ENCODE peak calls at places on chromosomes 13 and 19, in eight cellular contexts. R, H, Z, J, C, K, X and F are unnamed samples.
A peak's percentile ranks its signal among the peaks of the same experiment; 100 is the strongest.

GRCh38 chr19:16442386-16443276 is 29.1 kb downstream of the EPS15L1 start:
- DNase-seq in R (no peak), H (no peak), Z (no peak), J (peak; percentile 49), C (no peak), K (no peak), X (peak; percentile 45), F (no peak)

GRCh38 chr13:45564108-45564507 is 51.4 kb downstream of the ERICH6B start:
- DNase-seq in R (peak; percentile 21), H (peak; percentile 70), Z (no peak), J (peak; percentile 56), C (no peak), K (no peak), X (no peak), F (peak; percentile 45)

GRCh38 chr19:9406798-9407352 is 28.5 kb downstream of the ZNF266 start:
- DNase-seq in R (no peak), H (no peak), Z (peak; percentile 65), J (no peak), C (peak; percentile 83), K (peak; percentile 33), X (peak; percentile 84), F (peak; percentile 88)

GRCh38 chr13:45445053-45445452 is 19.7 kb upstream of the COG3 start:
- DNase-seq in R (no peak), H (no peak), Z (no peak), J (no peak), C (no peak), K (no peak), X (no peak), F (no peak)

GRCh38 chr19:11506101-11506555 is 489 bp upstream of the ZNF653 start:
- DNase-seq in R (no peak), H (no peak), Z (no peak), J (no peak), C (no peak), K (no peak), X (peak; percentile 25), F (no peak)

GRCh38 chr19:50008532-50008931 is 16.6 kb downstream of the VRK3 start:
- DNase-seq in R (peak; percentile 66), H (no peak), Z (no peak), J (no peak), C (no peak), K (no peak), X (no peak), F (peak; percentile 49)

GRCh38 chr13:98584668-98585397 is 7.9 kb upstream of the STK24 start:
- DNase-seq in R (no peak), H (no peak), Z (no peak), J (no peak), C (no peak), K (no peak), X (no peak), F (peak; percentile 58)

GRCh38 chr19:45200614-45201013 is 22.0 kb downstream of the BLOC1S3 start:
- DNase-seq in R (peak; percentile 75), H (peak; percentile 76), Z (no peak), J (no peak), C (no peak), K (no peak), X (no peak), F (no peak)

GRCh38 chr13:61954092-61954491 is 538.4 kb upstream of the PCDH20 start:
- DNase-seq in R (peak; percentile 59), H (peak; percentile 18), Z (no peak), J (peak; percentile 19), C (no peak), K (no peak), X (no peak), F (peak; percentile 67)

GRCh38 chr19:16227837-16228636 is 30.3 kb downstream of the AP1M1 start:
- DNase-seq in R (no peak), H (no peak), Z (no peak), J (no peak), C (no peak), K (no peak), X (no peak), F (no peak)

GRCh38 chr19:35055715-35056179 is 14.2 kb downstream of the HPN start:
- DNase-seq in R (peak; percentile 93), H (no peak), Z (no peak), J (peak; percentile 47), C (no peak), K (no peak), X (no peak), F (no peak)

GRCh38 chr19:6125571-6125989 is 9.9 kb upstream of the ACSBG2 start:
- DNase-seq in R (peak; percentile 88), H (peak; percentile 78), Z (peak; percentile 54), J (peak; percentile 83), C (no peak), K (no peak), X (peak; percentile 55), F (peak; percentile 86)

GRCh38 chr13:100490692-100491091 is 97.9 kb downstream of the GGACT start:
- DNase-seq in R (peak; percentile 89), H (no peak), Z (no peak), J (no peak), C (no peak), K (no peak), X (no peak), F (no peak)

GRCh38 chr19:6416658-6417405 is 7.8 kb downstream of the KHSRP start:
- DNase-seq in R (no peak), H (no peak), Z (no peak), J (no peak), C (no peak), K (no peak), X (no peak), F (no peak)

GRCh38 chr19:15014579-15014978 is 34.7 kb upstream of the CASP14 start:
- DNase-seq in R (peak; percentile 1), H (no peak), Z (no peak), J (no peak), C (no peak), K (no peak), X (no peak), F (peak; percentile 13)

GRCh38 chr13:50893211-50893852 is 16.3 kb upstream of the RNASEH2B start:
- DNase-seq in R (no peak), H (peak; percentile 63), Z (no peak), J (no peak), C (no peak), K (no peak), X (no peak), F (peak; percentile 10)

GRCh38 chr13:85255978-85256377 is 543.2 kb downstream of the SLITRK6 start:
- DNase-seq in R (no peak), H (no peak), Z (no peak), J (no peak), C (no peak), K (no peak), X (no peak), F (peak; percentile 65)

GRCh38 chr13:29830000-29830399 is 20.4 kb downstream of the UBL3 start:
- DNase-seq in R (no peak), H (no peak), Z (no peak), J (no peak), C (no peak), K (no peak), X (no peak), F (no peak)

GRCh38 chr13:79043208-79043607 is 362.8 kb downstream of the RBM26 start:
- DNase-seq in R (no peak), H (no peak), Z (no peak), J (no peak), C (no peak), K (no peak), X (no peak), F (no peak)

GRCh38 chr13:40564342-40564997 is 102.0 kb downstream of the FOXO1 start:
- DNase-seq in R (no peak), H (no peak), Z (no peak), J (no peak), C (no peak), K (no peak), X (no peak), F (no peak)

GRCh38 chr13:114161028-114161556 is 18.0 kb upstream of the CFAP97D2 start:
- DNase-seq in R (no peak), H (no peak), Z (no peak), J (no peak), C (no peak), K (no peak), X (no peak), F (no peak)

DNA sequence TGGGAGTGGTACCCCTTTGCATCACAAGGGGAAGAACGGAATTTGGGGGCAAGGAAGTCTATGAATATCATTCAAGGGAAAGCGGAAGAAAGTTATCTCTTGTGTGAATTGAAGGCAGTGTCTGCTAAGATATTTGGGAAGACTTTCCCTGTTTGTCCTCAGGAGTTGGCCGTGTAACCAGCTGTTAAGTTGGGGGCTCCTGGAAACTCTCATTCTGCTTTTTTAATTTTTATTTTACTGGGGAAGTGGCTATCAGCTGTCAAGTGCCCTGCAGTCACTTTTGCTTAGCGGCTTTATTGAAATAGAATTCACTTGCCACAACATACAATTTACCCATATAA is 2.9 kb downstream of the UPF1 start:
- DNase-seq in R (no peak), H (no peak), Z (no peak), J (no peak), C (no peak), K (no peak), X (no peak), F (no peak)
- H3K4me1 ChIP-seq in R (peaks cover 4% of the 10 kb centered on the region), H (peaks cover 21% of the 10 kb centered on the region), Z (peaks cover 12% of the 10 kb centered on the region), J (peaks cover 21% of the 10 kb centered on the region), C (peaks cover 20% of the 10 kb centered on the region), K (peaks cover 9% of the 10 kb centered on the region), X (peaks cover 53% of the 10 kb centered on the region), F (peaks cover 12% of the 10 kb centered on the region)

GRCh38 chr19:2084993-2085720 is 11.0 kb downstream of the MOB3A start:
- DNase-seq in R (no peak), H (peak; percentile 76), Z (no peak), J (no peak), C (no peak), K (no peak), X (peak; percentile 72), F (peak; percentile 55)
- H3K4me1 ChIP-seq in R (peaks cover 2% of the 10 kb centered on the region), H (peaks cover 44% of the 10 kb centered on the region), Z (no peaks in the 10 kb centered on the region), J (peaks cover 4% of the 10 kb centered on the region), C (no peaks in the 10 kb centered on the region), K (peaks cover 8% of the 10 kb centered on the region), X (peaks cover 37% of the 10 kb centered on the region), F (peaks cover 13% of the 10 kb centered on the region)

DNA sequence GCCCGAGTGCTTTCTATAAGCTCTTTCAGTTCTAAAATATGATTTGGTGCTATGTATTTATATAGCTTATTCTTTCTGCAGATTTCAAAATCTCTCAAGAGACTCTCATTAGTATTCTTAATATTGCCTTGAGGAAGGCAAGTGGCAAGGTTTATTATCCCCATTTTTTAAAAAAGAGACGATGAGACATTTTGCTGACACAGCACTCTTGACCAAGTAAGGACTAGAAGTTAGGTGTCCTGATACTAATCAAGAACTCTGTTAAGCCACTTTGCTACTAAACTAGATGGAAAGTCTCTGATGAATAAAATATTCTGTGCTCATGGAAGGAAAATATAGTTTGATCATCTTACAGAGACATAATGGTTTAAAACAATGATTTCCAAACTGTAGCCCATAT is 164.7 kb downstream of the MZT1 start:
- DNase-seq in R (no peak), H (no peak), Z (no peak), J (no peak), C (no peak), K (no peak), X (no peak), F (no peak)
- H3K4me1 ChIP-seq in R (no peaks in the 10 kb centered on the region), H (no peaks in the 10 kb centered on the region), Z (no peaks in the 10 kb centered on the region), J (no peaks in the 10 kb centered on the region), C (no peaks in the 10 kb centered on the region), K (no peaks in the 10 kb centered on the region), X (no peaks in the 10 kb centered on the region), F (no peaks in the 10 kb centered on the region)

DNA sequence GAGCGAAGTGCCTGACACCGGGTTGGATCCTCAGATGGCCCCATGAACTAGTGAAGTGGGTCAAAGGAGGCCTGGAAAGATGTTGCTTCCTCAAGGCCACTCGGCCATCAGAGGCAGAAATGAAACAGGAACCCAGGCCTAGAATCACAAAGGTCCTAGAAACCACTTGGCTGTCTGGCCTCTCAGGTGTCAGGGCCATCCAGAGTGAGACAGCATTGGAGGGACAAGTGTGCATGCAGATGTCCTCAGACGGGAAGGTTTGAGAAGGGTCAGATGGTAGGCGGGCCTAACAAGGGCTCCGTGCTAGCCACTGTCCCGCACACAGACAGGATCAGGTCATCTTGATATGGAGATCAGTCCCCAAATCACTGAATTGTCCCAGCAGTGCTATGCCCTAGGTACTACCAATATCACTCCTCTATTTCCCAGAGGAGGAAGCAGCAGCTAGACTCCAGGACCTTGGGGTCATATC is 14.3 kb downstream of the CCDC97 start:
- DNase-seq in R (peak; percentile 64), H (no peak), Z (no peak), J (no peak), C (no peak), K (no peak), X (no peak), F (no peak)
- H3K4me1 ChIP-seq in R (peaks cover 39% of the 10 kb centered on the region), H (peaks cover 77% of the 10 kb centered on the region), Z (no peaks in the 10 kb centered on the region), J (peaks cover 70% of the 10 kb centered on the region), C (peaks cover 36% of the 10 kb centered on the region), K (peaks cover 79% of the 10 kb centered on the region), X (peaks cover 80% of the 10 kb centered on the region), F (peaks cover 23% of the 10 kb centered on the region)